ENCODE peak calls at places on chromosomes 2 and 18, in nine cellular contexts. Y is astrocyte of the cerebellum; S is A172; O is LHCN-M2; Z is OCI-M1; J is non-pigmented ciliary epithelial cell; P is choroid plexus epithelial cell; N is Calu3; F is stimulated activated naive CD8-positive, alpha-beta T cell treated with anti-CD3 and anti-CD28 coated beads, Interleukin-15, Interleukin-2, amounts not matched to agents 100 U/mL and 50 U/mL, for 24 hours. L is an unnamed sample.

GRCh38 chr18:50401888-50402287 is 27.0 kb downstream of the SKA1 start:
- DNase-seq in Y (peak), S (no peak), O (peak), Z (peak), J (no peak), P (peak), N (peak), F (peak), L (no peak)

GRCh38 chr18:70781860-70782453 is 493.1 kb downstream of the SOCS6 start:
- DNase-seq in Y (peak), S (peak), O (no peak), Z (peak), J (peak), P (peak), N (peak), F (peak), L (peak)

GRCh38 chr2:37829202-37829601 is 95.9 kb upstream of the RMDN2 start:
- DNase-seq in Y (peak), S (peak), O (peak), Z (no peak), J (peak), P (peak), N (no peak), F (no peak), L (peak)

GRCh38 chr2:62197017-62197586 is 1.2 kb downstream of the B3GNT2 start:
- DNase-seq in Y (no peak), S (no peak), O (no peak), Z (peak), J (no peak), P (no peak), N (peak), F (peak), L (peak)

GRCh38 chr2:101558740-101559508 is 84.0 kb upstream of the RFX8 start:
- DNase-seq in Y (peak), S (no peak), O (peak), Z (no peak), J (no peak), P (peak), N (no peak), F (no peak), L (no peak)

GRCh38 chr2:132975490-132976105 is 305.6 kb upstream of the LYPD1 start:
- DNase-seq in Y (no peak), S (no peak), O (no peak), Z (no peak), J (no peak), P (no peak), N (no peak), F (no peak), L (no peak)

GRCh38 chr2:238914648-238915015 is 66.7 kb downstream of the TWIST2 start:
- DNase-seq in Y (no peak), S (peak), O (peak), Z (no peak), J (no peak), P (peak), N (no peak), F (no peak), L (no peak)

GRCh38 chr2:8539743-8540551 is 141.9 kb upstream of the ID2 start:
- DNase-seq in Y (no peak), S (no peak), O (no peak), Z (no peak), J (no peak), P (no peak), N (peak), F (no peak), L (no peak)

GRCh38 chr2:32008811-32009478 is 1.9 kb downstream of the MEMO1 start:
- DNase-seq in Y (no peak), S (peak), O (peak), Z (peak), J (no peak), P (peak), N (peak), F (no peak), L (no peak)

GRCh38 chr18:74929110-74929509 is 279.8 kb downstream of the PTGR3 start:
- DNase-seq in Y (no peak), S (no peak), O (no peak), Z (no peak), J (no peak), P (no peak), N (no peak), F (no peak), L (no peak)